ENCODE peak calls at places on chromosome 6, in six cellular contexts. O is cardiac muscle cell, N is psoas muscle, U is Panc1, R is bronchial epithelial cell, M is stomach. L is an unnamed sample.

GRCh38 chr6:75430631-75431345 is 62.8 kb downstream of the FILIP1 start:
- DNase-seq in O (no peak), N (no peak), U (no peak), R (no peak), M (no peak), L (no peak)

GRCh38 chr6:125679651-125680050 is 69.8 kb upstream of the HEY2 start:
- DNase-seq in O (no peak), N (no peak), U (no peak), R (no peak), M (no peak), L (no peak)

GRCh38 chr6:130203370-130203769 is 19.4 kb downstream of the SAMD3 start:
- DNase-seq in O (no peak), N (no peak), U (no peak), R (no peak), M (no peak), L (no peak)

GRCh38 chr6:116280161-116280959 is 630 bp upstream of the TSPYL1 start:
- DNase-seq in O (no peak), N (no peak), U (no peak), R (peak), M (no peak), L (no peak)

GRCh38 chr6:25485820-25486559 is 166.0 kb upstream of the SCGN start:
- DNase-seq in O (peak), N (no peak), U (no peak), R (no peak), M (peak), L (no peak)

GRCh38 chr6:1580109-1580508 is 29.6 kb upstream of the FOXC1 start:
- DNase-seq in O (no peak), N (no peak), U (no peak), R (no peak), M (no peak), L (no peak)

GRCh38 chr6:25132934-25133333 is 146.2 kb upstream of the CARMIL1 start:
- DNase-seq in O (no peak), N (no peak), U (no peak), R (no peak), M (no peak), L (no peak)

GRCh38 chr6:37916675-37917074 is 97.1 kb downstream of the ZFAND3 start:
- DNase-seq in O (no peak), N (no peak), U (no peak), R (peak), M (no peak), L (no peak)

GRCh38 chr6:127634178-127634577 is 57.2 kb downstream of the C6orf58 start:
- DNase-seq in O (no peak), N (no peak), U (no peak), R (no peak), M (no peak), L (no peak)

GRCh38 chr6:62652692-62653328 is 366.8 kb upstream of the KHDRBS2 start:
- DNase-seq in O (peak), N (no peak), U (no peak), R (no peak), M (no peak), L (no peak)

GRCh38 chr6:39333626-39334025 is 11.1 kb upstream of the KCNK16 start:
- DNase-seq in O (no peak), N (no peak), U (no peak), R (no peak), M (no peak), L (no peak)

GRCh38 chr6:35581633-35582032 is 68.9 kb upstream of the TULP1 start:
- DNase-seq in O (no peak), N (no peak), U (no peak), R (no peak), M (no peak), L (no peak)

GRCh38 chr6:97524846-97525245 is 241.8 kb upstream of the MMS22L start:
- DNase-seq in O (peak), N (no peak), U (no peak), R (peak), M (no peak), L (no peak)

GRCh38 chr6:113246186-113246585 is 611.0 kb upstream of the MARCKS start:
- DNase-seq in O (no peak), N (no peak), U (no peak), R (no peak), M (no peak), L (no peak)

GRCh38 chr6:3208096-3208774 is 19.2 kb downstream of the TUBB2B start:
- DNase-seq in O (no peak), N (no peak), U (no peak), R (peak), M (no peak), L (no peak)

GRCh38 chr6:113763883-113764282 is 93.3 kb upstream of the MARCKS start:
- DNase-seq in O (no peak), N (no peak), U (peak), R (peak), M (no peak), L (no peak)

GRCh38 chr6:89120371-89120770 is 2.5 kb upstream of the SRSF12 start:
- DNase-seq in O (no peak), N (no peak), U (no peak), R (peak), M (no peak), L (no peak)

GRCh38 chr6:129730477-129731165 is 20.6 kb upstream of the ARHGAP18 start:
- DNase-seq in O (no peak), N (no peak), U (no peak), R (peak), M (no peak), L (no peak)

GRCh38 chr6:9252784-9253183 is 817.4 kb upstream of the SLC35B3 start:
- DNase-seq in O (no peak), N (no peak), U (no peak), R (no peak), M (no peak), L (no peak)

GRCh38 chr6:15335385-15335784 is 89.5 kb downstream of the JARID2 start:
- DNase-seq in O (no peak), N (no peak), U (no peak), R (no peak), M (no peak), L (no peak)

GRCh38 chr6:75266716-75267291 is 17.8 kb downstream of the TMEM30A start:
- DNase-seq in O (peak), N (no peak), U (no peak), R (peak), M (no peak), L (no peak)

GRCh38 chr6:53714888-53715287 is 49.3 kb upstream of the KLHL31 start:
- DNase-seq in O (no peak), N (no peak), U (no peak), R (no peak), M (no peak), L (no peak)

GRCh38 chr6:100300221-100300736 is 164.4 kb downstream of the SIM1 start:
- DNase-seq in O (no peak), N (no peak), U (peak), R (peak), M (no peak), L (no peak)

GRCh38 chr6:136945626-136946235 is 23.6 kb downstream of the SLC35D3 start:
- DNase-seq in O (no peak), N (no peak), U (no peak), R (no peak), M (no peak), L (no peak)

GRCh38 chr6:138647006-138647405 is 126.6 kb upstream of the CCDC28A start:
- DNase-seq in O (no peak), N (no peak), U (no peak), R (peak), M (no peak), L (no peak)

GRCh38 chr6:6897140-6897539 is 210.6 kb upstream of the RREB1 start:
- DNase-seq in O (no peak), N (no peak), U (no peak), R (no peak), M (no peak), L (no peak)

GRCh38 chr6:31556312-31556711 is 8.9 kb downstream of the NFKBIL1 start:
- DNase-seq in O (no peak), N (no peak), U (no peak), R (no peak), M (no peak), L (no peak)

GRCh38 chr6:10995114-10995707 is 48.9 kb downstream of the ELOVL2 start:
- DNase-seq in O (no peak), N (no peak), U (no peak), R (no peak), M (no peak), L (no peak)

GRCh38 chr6:8192597-8192996 is 90.2 kb upstream of the EEF1E1 start:
- DNase-seq in O (no peak), N (no peak), U (no peak), R (no peak), M (no peak), L (no peak)

GRCh38 chr6:8193541-8193940 is 91.2 kb upstream of the EEF1E1 start:
- DNase-seq in O (no peak), N (no peak), U (no peak), R (no peak), M (no peak), L (no peak)

GRCh38 chr6:8194499-8194898 is 92.2 kb upstream of the EEF1E1 start:
- DNase-seq in O (no peak), N (no peak), U (no peak), R (no peak), M (no peak), L (no peak)

GRCh38 chr6:8191629-8192028 is 89.3 kb upstream of the EEF1E1 start:
- DNase-seq in O (no peak), N (no peak), U (no peak), R (no peak), M (no peak), L (no peak)

GRCh38 chr6:8192067-8192466 is 89.7 kb upstream of the EEF1E1 start:
- DNase-seq in O (no peak), N (no peak), U (no peak), R (no peak), M (no peak), L (no peak)
- TF ChIP-seq CTCF in O (no peak), N (no peak), U (no peak), R (no peak), M (no peak), L (no peak)

GRCh38 chr6:139927236-139927635 is 552.8 kb upstream of the CITED2 start:
- DNase-seq in O (no peak), N (no peak), U (no peak), R (peak), M (no peak), L (no peak)
- TF ChIP-seq CTCF in O (peak), N (no peak), U (peak), R (no peak), M (no peak), L (peak)

GRCh38 chr6:120826253-120826652 is 508.0 kb downstream of the TBC1D32 start:
- DNase-seq in O (peak), N (no peak), U (peak), R (peak), M (peak), L (peak)
- TF ChIP-seq CTCF in O (peak), N (no peak), U (peak), R (peak), M (peak), L (peak)

GRCh38 chr6:117829594-117830319 is 77.3 kb upstream of the SLC35F1 start:
- DNase-seq in O (peak), N (no peak), U (no peak), R (peak), M (no peak), L (peak)
- TF ChIP-seq CTCF in O (peak), N (no peak), U (peak), R (peak), M (no peak), L (peak)

GRCh38 chr6:46756469-46757205 is 9.9 kb downstream of the ANKRD66 start:
- DNase-seq in O (peak), N (no peak), U (no peak), R (peak), M (no peak), L (no peak)
- TF ChIP-seq CTCF in O (no peak), N (no peak), U (no peak), R (no peak), M (no peak), L (no peak)

DNA sequence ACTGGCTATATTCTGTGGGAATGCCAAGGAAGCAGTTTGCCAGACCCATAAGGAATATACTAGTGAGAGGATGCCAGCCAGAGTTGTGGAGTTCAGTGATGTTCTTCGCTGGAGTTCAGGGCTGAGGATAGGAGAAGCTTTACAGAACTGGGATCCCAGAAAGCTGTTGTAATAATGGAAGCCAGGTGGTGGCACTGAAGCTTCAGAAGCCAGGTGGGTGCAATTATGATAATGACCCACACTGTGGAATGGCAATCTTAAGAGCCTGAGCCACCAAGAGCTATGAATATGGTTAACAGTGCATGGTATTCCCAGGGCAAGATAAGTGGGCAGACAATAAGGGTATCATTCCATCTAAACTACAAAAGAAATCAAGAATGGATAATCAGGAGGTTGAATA is 25.1 kb upstream of the ENPP1 start:
- DNase-seq in O (no peak), N (no peak), U (no peak), R (peak), M (no peak), L (no peak)
- TF ChIP-seq CTCF in O (no peak), N (peak), U (peak), R (peak), M (no peak), L (no peak)

GRCh38 chr6:90434096-90434495 is 137.5 kb upstream of the BACH2 start:
- DNase-seq in O (peak), N (no peak), U (no peak), R (no peak), M (no peak), L (no peak)
- TF ChIP-seq CTCF in O (no peak), N (no peak), U (peak), R (no peak), M (no peak), L (peak)

L was measured in neural crest cell.